ENCODE peak calls at places on chromosomes 2 and 18, in ten cellular contexts. F, U, W, B, Z, E, J, R, I and M are unnamed samples.

GRCh38 chr2:18787726-18788125 is 198.4 kb upstream of the NT5C1B start:
- DNase-seq in F (no peak), U (no peak), W (no peak), B (no peak), Z (no peak), E (no peak), J (no peak), R (no peak), I (peak; percentile 32), M (no peak)

GRCh38 chr2:196172976-196173375 is 1.6 kb upstream of the STK17B start:
- DNase-seq in F (no peak), U (no peak), W (no peak), B (no peak), Z (no peak), E (no peak), J (no peak), R (no peak), I (no peak), M (no peak)

GRCh38 chr18:56799756-56800155 is 148.6 kb downstream of the WDR7 start:
- DNase-seq in F (no peak), U (no peak), W (no peak), B (no peak), Z (no peak), E (no peak), J (no peak), R (no peak), I (peak; percentile 20), M (no peak)

GRCh38 chr18:39199231-39199855 is 1633.7 kb upstream of the CELF4 start:
- DNase-seq in F (no peak), U (no peak), W (no peak), B (no peak), Z (no peak), E (no peak), J (no peak), R (no peak), I (peak; percentile 2), M (no peak)

GRCh38 chr2:63734510-63734909 is 107.2 kb upstream of the UGP2 start:
- DNase-seq in F (no peak), U (no peak), W (no peak), B (no peak), Z (no peak), E (no peak), J (no peak), R (no peak), I (peak; percentile 45), M (no peak)

GRCh38 chr2:229835601-229836283 is 86.1 kb downstream of the TRIP12 start:
- DNase-seq in F (no peak), U (no peak), W (no peak), B (no peak), Z (no peak), E (no peak), J (no peak), R (no peak), I (peak; percentile 67), M (no peak)

GRCh38 chr2:238720232-238720672 is 127.6 kb upstream of the TWIST2 start:
- DNase-seq in F (peak; percentile 58), U (peak; percentile 77), W (peak; percentile 100), B (peak; percentile 74), Z (peak; percentile 52), E (no peak), J (no peak), R (no peak), I (peak; percentile 40), M (peak; percentile 98)

GRCh38 chr18:47036298-47036874 is 965 bp upstream of the ELOA2 start:
- DNase-seq in F (peak; percentile 59), U (no peak), W (peak; percentile 20), B (peak; percentile 22), Z (peak; percentile 29), E (no peak), J (no peak), R (no peak), I (peak; percentile 43), M (no peak)

GRCh38 chr2:206154197-206154596 is 5.0 kb downstream of the NDUFS1 start:
- DNase-seq in F (no peak), U (no peak), W (no peak), B (peak; percentile 96), Z (no peak), E (no peak), J (no peak), R (no peak), I (no peak), M (no peak)

GRCh38 chr2:142502402-142502801 is 371.6 kb upstream of the LRP1B start:
- DNase-seq in F (no peak), U (no peak), W (no peak), B (no peak), Z (no peak), E (no peak), J (no peak), R (no peak), I (no peak), M (no peak)

GRCh38 chr18:44701227-44701626 is 20.5 kb downstream of the SETBP1 start:
- DNase-seq in F (no peak), U (no peak), W (no peak), B (no peak), Z (no peak), E (no peak), J (no peak), R (peak; percentile 73), I (no peak), M (no peak)

GRCh38 chr2:234983011-234983726 is 31.4 kb downstream of the SH3BP4 start:
- DNase-seq in F (no peak), U (no peak), W (no peak), B (no peak), Z (no peak), E (no peak), J (no peak), R (no peak), I (no peak), M (no peak)

GRCh38 chr2:127107622-127107999 is 657 bp upstream of the BIN1 start:
- DNase-seq in F (no peak), U (no peak), W (no peak), B (no peak), Z (peak; percentile 33), E (no peak), J (no peak), R (peak; percentile 62), I (no peak), M (no peak)

GRCh38 chr18:7467708-7468466 is 99.2 kb upstream of the PTPRM start:
- DNase-seq in F (no peak), U (peak; percentile 77), W (peak; percentile 41), B (no peak), Z (no peak), E (no peak), J (no peak), R (no peak), I (no peak), M (peak; percentile 21)

GRCh38 chr18:34661464-34662087 is 48.5 kb upstream of the DTNA start:
- DNase-seq in F (peak; percentile 51), U (no peak), W (peak; percentile 38), B (peak; percentile 48), Z (peak; percentile 33), E (no peak), J (no peak), R (no peak), I (peak; percentile 83), M (peak; percentile 37)

GRCh38 chr2:111679202-111679601 is 204.8 kb downstream of the ANAPC1 start:
- DNase-seq in F (no peak), U (no peak), W (no peak), B (peak; percentile 42), Z (no peak), E (no peak), J (no peak), R (no peak), I (peak; percentile 57), M (no peak)

GRCh38 chr2:236236559-236237450 is 27.4 kb downstream of the ASB18 start:
- DNase-seq in F (no peak), U (peak; percentile 67), W (no peak), B (no peak), Z (no peak), E (no peak), J (no peak), R (no peak), I (peak; percentile 6), M (no peak)

GRCh38 chr2:219457784-219458369 is 23.2 kb downstream of the SPEG start:
- DNase-seq in F (no peak), U (no peak), W (no peak), B (peak; percentile 77), Z (no peak), E (no peak), J (no peak), R (no peak), I (peak; percentile 57), M (no peak)
- TF ChIP-seq CTCF in F (no peak), U (no peak), W (peak; percentile 38), B (peak; percentile 62), Z (no peak), E (no peak), J (no peak), R (no peak), I (no peak), M (no peak)

DNA sequence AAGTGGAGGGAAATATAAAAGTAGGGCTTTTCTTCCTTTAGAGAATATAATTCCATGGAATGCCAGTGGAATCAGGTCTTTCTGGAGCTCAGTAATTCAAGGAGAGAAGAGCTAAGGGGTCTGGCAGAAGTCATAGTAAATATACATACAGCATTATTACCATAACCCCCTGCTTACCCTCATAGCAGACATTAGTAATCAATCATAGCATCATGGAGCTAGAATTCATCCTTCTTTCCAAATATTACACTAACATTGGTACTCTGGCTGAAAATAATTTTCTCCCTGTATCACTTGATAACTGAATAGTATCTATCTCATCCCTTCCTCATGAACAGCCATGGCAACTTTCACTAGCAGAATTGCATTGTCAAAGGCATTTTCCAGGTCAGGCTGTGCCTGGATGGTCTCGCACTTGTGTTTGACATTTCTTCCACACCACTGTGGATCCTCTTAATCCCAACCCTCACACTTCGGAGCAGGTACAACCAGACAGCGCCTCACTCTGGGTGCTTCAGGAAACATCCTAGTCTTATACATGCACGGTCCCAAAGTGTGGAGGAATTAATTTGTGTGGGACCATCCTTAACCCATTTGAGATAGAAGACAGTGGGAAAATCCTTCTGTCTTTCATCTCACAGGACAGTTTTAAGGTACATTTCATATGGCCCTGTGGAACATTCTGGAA is 84.2 kb upstream of the SEC11C start:
- DNase-seq in F (no peak), U (no peak), W (no peak), B (no peak), Z (no peak), E (no peak), J (no peak), R (no peak), I (peak; percentile 32), M (no peak)
- TF ChIP-seq CTCF in F (no peak), U (peak; percentile 33), W (peak; percentile 40), B (no peak), Z (peak; percentile 41), E (no peak), J (no peak), R (no peak), I (peak; percentile 5), M (no peak)

GRCh38 chr18:66749030-66749429 is 145.1 kb upstream of the CDH19 start:
- DNase-seq in F (no peak), U (no peak), W (no peak), B (no peak), Z (no peak), E (no peak), J (no peak), R (no peak), I (no peak), M (no peak)
- TF ChIP-seq CTCF in F (no peak), U (peak; percentile 34), W (no peak), B (no peak), Z (no peak), E (no peak), J (no peak), R (no peak), I (no peak), M (no peak)

DNA sequence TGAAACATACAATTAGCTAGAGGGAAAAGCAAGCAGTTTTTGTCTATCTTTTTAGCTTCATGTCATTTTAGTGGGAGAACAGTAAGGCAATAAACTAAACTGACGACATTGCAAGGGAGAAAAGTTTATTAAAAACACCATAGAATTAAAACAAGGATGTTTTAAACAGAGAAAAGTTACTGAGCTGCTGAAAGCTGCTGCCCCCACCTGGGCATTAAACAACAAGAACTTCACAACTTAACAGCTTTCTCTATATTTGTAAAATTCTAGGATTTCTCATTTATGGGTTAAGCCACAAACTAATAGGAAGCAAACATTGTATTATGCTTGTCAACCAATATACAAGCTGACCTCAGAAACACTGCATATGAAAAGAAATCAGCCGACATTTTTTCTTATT is 289.2 kb downstream of the ERBB4 start:
- DNase-seq in F (no peak), U (no peak), W (peak; percentile 6), B (peak; percentile 8), Z (no peak), E (no peak), J (no peak), R (no peak), I (peak; percentile 17), M (peak; percentile 4)
- TF ChIP-seq CTCF in F (peak; percentile 19), U (peak; percentile 79), W (peak; percentile 58), B (no peak), Z (peak; percentile 35), E (no peak), J (no peak), R (no peak), I (peak; percentile 18), M (peak; percentile 14)